ENCODE peak calls at places on chromosomes 3 and 15, in seven cellular contexts. One of them, this sample, is unnamed.

GRCh38 chr15:76894174-76894573 is 11.0 kb downstream of the SCAPER start:
- DNase-seq in M059J: no peak
- DNase-seq in prostate gland: no peak
- DNase-seq in kidney glomerular epithelial cell: no peak
- DNase-seq in effector CD4-positive, alpha-beta T cell: no peak
- DNase-seq in neural progenitor cell: no peak
- DNase-seq in colonic mucosa: no peak
- DNase-seq in this sample: no peak

GRCh38 chr3:184377882-184378445 is at the start of gene THPO:
- DNase-seq in M059J: no peak
- DNase-seq in prostate gland: no peak
- DNase-seq in kidney glomerular epithelial cell: no peak
- DNase-seq in effector CD4-positive, alpha-beta T cell: no peak
- DNase-seq in neural progenitor cell: peak
- DNase-seq in colonic mucosa: no peak
- DNase-seq in this sample: no peak

GRCh38 chr3:67655364-67656121 is 1.1 kb upstream of the SUCLG2 start:
- DNase-seq in M059J: no peak
- DNase-seq in prostate gland: peak
- DNase-seq in kidney glomerular epithelial cell: no peak
- DNase-seq in effector CD4-positive, alpha-beta T cell: peak
- DNase-seq in neural progenitor cell: no peak
- DNase-seq in colonic mucosa: peak
- DNase-seq in this sample: no peak

GRCh38 chr15:67144609-67145306 is 79.4 kb downstream of the SMAD3 start:
- DNase-seq in M059J: peak
- DNase-seq in prostate gland: no peak
- DNase-seq in kidney glomerular epithelial cell: no peak
- DNase-seq in effector CD4-positive, alpha-beta T cell: no peak
- DNase-seq in neural progenitor cell: no peak
- DNase-seq in colonic mucosa: no peak
- DNase-seq in this sample: no peak

GRCh38 chr3:146543461-146544012 is 870 bp downstream of the PLSCR1 start:
- DNase-seq in M059J: no peak
- DNase-seq in prostate gland: peak
- DNase-seq in kidney glomerular epithelial cell: peak
- DNase-seq in effector CD4-positive, alpha-beta T cell: no peak
- DNase-seq in neural progenitor cell: no peak
- DNase-seq in colonic mucosa: peak
- DNase-seq in this sample: peak

GRCh38 chr15:38588672-38589071 is 24.1 kb upstream of the RASGRP1 start:
- DNase-seq in M059J: peak
- DNase-seq in prostate gland: no peak
- DNase-seq in kidney glomerular epithelial cell: peak
- DNase-seq in effector CD4-positive, alpha-beta T cell: no peak
- DNase-seq in neural progenitor cell: no peak
- DNase-seq in colonic mucosa: no peak
- DNase-seq in this sample: no peak

GRCh38 chr3:28292622-28293021 is 51.2 kb downstream of the CMC1 start:
- DNase-seq in M059J: no peak
- DNase-seq in prostate gland: no peak
- DNase-seq in kidney glomerular epithelial cell: no peak
- DNase-seq in effector CD4-positive, alpha-beta T cell: no peak
- DNase-seq in neural progenitor cell: no peak
- DNase-seq in colonic mucosa: no peak
- DNase-seq in this sample: no peak

GRCh38 chr3:39191773-39192172 is 622 bp downstream of the XIRP1 start:
- DNase-seq in M059J: no peak
- DNase-seq in prostate gland: no peak
- DNase-seq in kidney glomerular epithelial cell: no peak
- DNase-seq in effector CD4-positive, alpha-beta T cell: no peak
- DNase-seq in neural progenitor cell: no peak
- DNase-seq in colonic mucosa: no peak
- DNase-seq in this sample: no peak

GRCh38 chr3:72490688-72491430 is 357.4 kb downstream of the SHQ1 start:
- DNase-seq in M059J: peak
- DNase-seq in prostate gland: no peak
- DNase-seq in kidney glomerular epithelial cell: no peak
- DNase-seq in effector CD4-positive, alpha-beta T cell: no peak
- DNase-seq in neural progenitor cell: peak
- DNase-seq in colonic mucosa: no peak
- DNase-seq in this sample: no peak

GRCh38 chr3:22982981-22983582 is 220.0 kb upstream of the UBE2E2 start:
- DNase-seq in M059J: peak
- DNase-seq in prostate gland: no peak
- DNase-seq in kidney glomerular epithelial cell: no peak
- DNase-seq in effector CD4-positive, alpha-beta T cell: no peak
- DNase-seq in neural progenitor cell: no peak
- DNase-seq in colonic mucosa: no peak
- DNase-seq in this sample: no peak

GRCh38 chr3:136250862-136251460 is 821 bp downstream of the PCCB start:
- DNase-seq in M059J: peak
- DNase-seq in prostate gland: peak
- DNase-seq in kidney glomerular epithelial cell: peak
- DNase-seq in effector CD4-positive, alpha-beta T cell: no peak
- DNase-seq in neural progenitor cell: peak
- DNase-seq in colonic mucosa: peak
- DNase-seq in this sample: peak

GRCh38 chr3:143763568-143764162 is 84.6 kb downstream of the SLC9A9 start:
- DNase-seq in M059J: peak
- DNase-seq in prostate gland: no peak
- DNase-seq in kidney glomerular epithelial cell: peak
- DNase-seq in effector CD4-positive, alpha-beta T cell: no peak
- DNase-seq in neural progenitor cell: peak
- DNase-seq in colonic mucosa: no peak
- DNase-seq in this sample: peak

GRCh38 chr3:57951106-57951882 is 56.9 kb upstream of the FLNB start:
- DNase-seq in M059J: peak
- DNase-seq in prostate gland: no peak
- DNase-seq in kidney glomerular epithelial cell: peak
- DNase-seq in effector CD4-positive, alpha-beta T cell: no peak
- DNase-seq in neural progenitor cell: no peak
- DNase-seq in colonic mucosa: peak
- DNase-seq in this sample: peak

GRCh38 chr3:175977968-175978752 is 1119.0 kb downstream of the NAALADL2 start:
- DNase-seq in M059J: no peak
- DNase-seq in prostate gland: no peak
- DNase-seq in kidney glomerular epithelial cell: no peak
- DNase-seq in effector CD4-positive, alpha-beta T cell: no peak
- DNase-seq in neural progenitor cell: no peak
- DNase-seq in colonic mucosa: no peak
- DNase-seq in this sample: no peak

This sample was measured in endothelial cell of umbilical vein.